ENCODE peak calls at places on chromosomes 11 and 22, in seven cellular contexts. One of them, this sample, is unnamed.

GRCh38 chr11:27429740-27430451 is 42.7 kb downstream of the LGR4 start:
- DNase-seq in type B pancreatic cell: no peak
- DNase-seq in AG04450: no peak
- DNase-seq in endothelial cell of umbilical vein: no peak
- DNase-seq in ovary: no peak
- DNase-seq in transverse colon: no peak
- DNase-seq in heart left ventricle: no peak
- DNase-seq in this sample: no peak

GRCh38 chr11:62806611-62807121 is 1.4 kb upstream of the NXF1 start:
- DNase-seq in type B pancreatic cell: no peak
- DNase-seq in AG04450: no peak
- DNase-seq in endothelial cell of umbilical vein: no peak
- DNase-seq in ovary: no peak
- DNase-seq in transverse colon: peak; percentile 10
- DNase-seq in heart left ventricle: peak; percentile 55
- DNase-seq in this sample: no peak

GRCh38 chr11:14617241-14618027 is 26.2 kb upstream of the PDE3B start:
- DNase-seq in type B pancreatic cell: no peak
- DNase-seq in AG04450: no peak
- DNase-seq in endothelial cell of umbilical vein: no peak
- DNase-seq in ovary: no peak
- DNase-seq in transverse colon: peak; percentile 13
- DNase-seq in heart left ventricle: no peak
- DNase-seq in this sample: no peak

GRCh38 chr22:27378994-27379393 is 422.6 kb downstream of the MN1 start:
- DNase-seq in type B pancreatic cell: no peak
- DNase-seq in AG04450: no peak
- DNase-seq in endothelial cell of umbilical vein: no peak
- DNase-seq in ovary: no peak
- DNase-seq in transverse colon: no peak
- DNase-seq in heart left ventricle: no peak
- DNase-seq in this sample: no peak

GRCh38 chr11:61254403-61255025 is 13.5 kb downstream of the PGA5 start:
- DNase-seq in type B pancreatic cell: no peak
- DNase-seq in AG04450: peak; percentile 27
- DNase-seq in endothelial cell of umbilical vein: peak; percentile 61
- DNase-seq in ovary: peak; percentile 65
- DNase-seq in transverse colon: peak; percentile 70
- DNase-seq in heart left ventricle: peak; percentile 48
- DNase-seq in this sample: peak; percentile 49

GRCh38 chr22:23431337-23432072 is 148.6 kb downstream of the IGLL1 start:
- DNase-seq in type B pancreatic cell: no peak
- DNase-seq in AG04450: no peak
- DNase-seq in endothelial cell of umbilical vein: no peak
- DNase-seq in ovary: peak; percentile 35
- DNase-seq in transverse colon: no peak
- DNase-seq in heart left ventricle: no peak
- DNase-seq in this sample: no peak

GRCh38 chr11:119363081-119363861 is 16.8 kb upstream of the MFRP start:
- DNase-seq in type B pancreatic cell: no peak
- DNase-seq in AG04450: no peak
- DNase-seq in endothelial cell of umbilical vein: no peak
- DNase-seq in ovary: peak; percentile 43
- DNase-seq in transverse colon: no peak
- DNase-seq in heart left ventricle: peak; percentile 64
- DNase-seq in this sample: no peak

GRCh38 chr11:112831041-112831440 is 130.2 kb upstream of the NCAM1 start:
- DNase-seq in type B pancreatic cell: no peak
- DNase-seq in AG04450: no peak
- DNase-seq in endothelial cell of umbilical vein: no peak
- DNase-seq in ovary: no peak
- DNase-seq in transverse colon: no peak
- DNase-seq in heart left ventricle: no peak
- DNase-seq in this sample: no peak

GRCh38 chr11:128324531-128325141 is 262.7 kb downstream of the ETS1 start:
- DNase-seq in type B pancreatic cell: no peak
- DNase-seq in AG04450: no peak
- DNase-seq in endothelial cell of umbilical vein: no peak
- DNase-seq in ovary: no peak
- DNase-seq in transverse colon: peak; percentile 43
- DNase-seq in heart left ventricle: no peak
- DNase-seq in this sample: no peak

GRCh38 chr11:20162824-20163777 is 2.8 kb upstream of the DBX1 start:
- DNase-seq in type B pancreatic cell: no peak
- DNase-seq in AG04450: no peak
- DNase-seq in endothelial cell of umbilical vein: peak; percentile 27
- DNase-seq in ovary: no peak
- DNase-seq in transverse colon: no peak
- DNase-seq in heart left ventricle: no peak
- DNase-seq in this sample: no peak

GRCh38 chr22:27093422-27093821 is 436.0 kb downstream of the MIAT start:
- DNase-seq in type B pancreatic cell: no peak
- DNase-seq in AG04450: no peak
- DNase-seq in endothelial cell of umbilical vein: no peak
- DNase-seq in ovary: no peak
- DNase-seq in transverse colon: no peak
- DNase-seq in heart left ventricle: no peak
- DNase-seq in this sample: no peak

GRCh38 chr11:1521382-1522080 is 35.0 kb upstream of the MOB2 start:
- DNase-seq in type B pancreatic cell: no peak
- DNase-seq in AG04450: no peak
- DNase-seq in endothelial cell of umbilical vein: no peak
- DNase-seq in ovary: no peak
- DNase-seq in transverse colon: peak; percentile 34
- DNase-seq in heart left ventricle: no peak
- DNase-seq in this sample: peak; percentile 79

GRCh38 chr11:99937330-99937729 is 749.8 kb upstream of the ARHGAP42 start:
- DNase-seq in type B pancreatic cell: no peak
- DNase-seq in AG04450: no peak
- DNase-seq in endothelial cell of umbilical vein: no peak
- DNase-seq in ovary: no peak
- DNase-seq in transverse colon: no peak
- DNase-seq in heart left ventricle: no peak
- DNase-seq in this sample: no peak

GRCh38 chr22:41517172-41518047 is 26.9 kb downstream of the POLR3H start:
- DNase-seq in type B pancreatic cell: peak; percentile 80
- DNase-seq in AG04450: no peak
- DNase-seq in endothelial cell of umbilical vein: peak; percentile 64
- DNase-seq in ovary: peak; percentile 84
- DNase-seq in transverse colon: peak; percentile 81
- DNase-seq in heart left ventricle: peak; percentile 70
- DNase-seq in this sample: peak; percentile 41

GRCh38 chr11:63682045-63682915 is 980 bp downstream of the RTN3 start:
- DNase-seq in type B pancreatic cell: no peak
- DNase-seq in AG04450: no peak
- DNase-seq in endothelial cell of umbilical vein: peak; percentile 59
- DNase-seq in ovary: peak; percentile 43
- DNase-seq in transverse colon: peak; percentile 48
- DNase-seq in heart left ventricle: peak; percentile 52
- DNase-seq in this sample: no peak

GRCh38 chr22:49789289-49790141 is 38.2 kb downstream of the BRD1 start:
- DNase-seq in type B pancreatic cell: peak; percentile 59
- DNase-seq in AG04450: no peak
- DNase-seq in endothelial cell of umbilical vein: no peak
- DNase-seq in ovary: peak; percentile 38
- DNase-seq in transverse colon: peak; percentile 31
- DNase-seq in heart left ventricle: peak; percentile 70
- DNase-seq in this sample: no peak

GRCh38 chr11:36471577-36471976 is 38.5 kb downstream of the TRAF6 start:
- DNase-seq in type B pancreatic cell: no peak
- DNase-seq in AG04450: no peak
- DNase-seq in endothelial cell of umbilical vein: no peak
- DNase-seq in ovary: no peak
- DNase-seq in transverse colon: no peak
- DNase-seq in heart left ventricle: no peak
- DNase-seq in this sample: no peak

GRCh38 chr11:36469881-36470802 is 39.9 kb downstream of the TRAF6 start:
- DNase-seq in type B pancreatic cell: no peak
- DNase-seq in AG04450: no peak
- DNase-seq in endothelial cell of umbilical vein: no peak
- DNase-seq in ovary: no peak
- DNase-seq in transverse colon: no peak
- DNase-seq in heart left ventricle: no peak
- DNase-seq in this sample: no peak

GRCh38 chr11:36467913-36468312 is 42.2 kb downstream of the TRAF6 start:
- DNase-seq in type B pancreatic cell: peak; percentile 36
- DNase-seq in AG04450: no peak
- DNase-seq in endothelial cell of umbilical vein: no peak
- DNase-seq in ovary: no peak
- DNase-seq in transverse colon: no peak
- DNase-seq in heart left ventricle: no peak
- DNase-seq in this sample: no peak

GRCh38 chr11:36465449-36466163 is 44.5 kb downstream of the TRAF6 start:
- DNase-seq in type B pancreatic cell: no peak
- DNase-seq in AG04450: no peak
- DNase-seq in endothelial cell of umbilical vein: no peak
- DNase-seq in ovary: no peak
- DNase-seq in transverse colon: no peak
- DNase-seq in heart left ventricle: no peak
- DNase-seq in this sample: no peak

DNA sequence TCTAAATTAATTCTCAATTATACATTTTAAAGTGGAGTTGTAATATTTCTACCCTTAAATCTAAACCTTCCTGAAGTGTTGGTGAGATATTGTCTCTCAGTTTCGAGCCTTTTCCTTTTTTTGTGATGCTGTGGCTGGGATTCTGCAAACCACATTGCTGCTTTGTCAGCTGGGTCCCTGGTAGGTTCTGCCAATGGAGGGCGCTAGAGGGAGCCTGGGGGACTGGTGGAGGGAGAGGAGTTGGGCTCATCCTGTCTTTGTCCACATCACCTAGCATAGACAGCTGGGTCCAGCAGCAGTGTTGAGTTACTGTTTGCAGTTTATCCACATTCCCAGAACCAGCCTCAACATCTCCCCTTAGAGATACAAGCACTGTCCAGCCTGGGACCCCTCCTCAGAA is 41.0 kb downstream of the TRAF6 start:
- DNase-seq in type B pancreatic cell: peak; percentile 58
- DNase-seq in AG04450: no peak
- DNase-seq in endothelial cell of umbilical vein: no peak
- DNase-seq in ovary: no peak
- DNase-seq in transverse colon: no peak
- DNase-seq in heart left ventricle: no peak
- DNase-seq in this sample: no peak
- TF ChIP-seq CTCF in type B pancreatic cell: peak; percentile 40
- TF ChIP-seq CTCF in AG04450: peak; percentile 45
- TF ChIP-seq CTCF in endothelial cell of umbilical vein: peak; percentile 14
- TF ChIP-seq CTCF in ovary: no peak
- TF ChIP-seq CTCF in transverse colon: no peak
- TF ChIP-seq CTCF in heart left ventricle: no peak
- TF ChIP-seq CTCF in this sample: no peak

GRCh38 chr22:21652547-21653545 is 10.7 kb downstream of the SDF2L1 start:
- DNase-seq in type B pancreatic cell: no peak
- DNase-seq in AG04450: no peak
- DNase-seq in endothelial cell of umbilical vein: no peak
- DNase-seq in ovary: no peak
- DNase-seq in transverse colon: no peak
- DNase-seq in heart left ventricle: no peak
- DNase-seq in this sample: no peak

GRCh38 chr22:21651521-21652009 is 9.5 kb downstream of the SDF2L1 start:
- DNase-seq in type B pancreatic cell: no peak
- DNase-seq in AG04450: no peak
- DNase-seq in endothelial cell of umbilical vein: no peak
- DNase-seq in ovary: no peak
- DNase-seq in transverse colon: no peak
- DNase-seq in heart left ventricle: no peak
- DNase-seq in this sample: no peak

GRCh38 chr22:21652010-21652546 is 10.0 kb downstream of the SDF2L1 start:
- DNase-seq in type B pancreatic cell: peak; percentile 93
- DNase-seq in AG04450: peak; percentile 56
- DNase-seq in endothelial cell of umbilical vein: peak; percentile 92
- DNase-seq in ovary: peak; percentile 85
- DNase-seq in transverse colon: peak; percentile 86
- DNase-seq in heart left ventricle: peak; percentile 93
- DNase-seq in this sample: peak; percentile 77

GRCh38 chr22:21650280-21650679 is 8.2 kb downstream of the SDF2L1 start:
- DNase-seq in type B pancreatic cell: no peak
- DNase-seq in AG04450: no peak
- DNase-seq in endothelial cell of umbilical vein: no peak
- DNase-seq in ovary: no peak
- DNase-seq in transverse colon: no peak
- DNase-seq in heart left ventricle: no peak
- DNase-seq in this sample: no peak

GRCh38 chr22:21650823-21651520 is 8.9 kb downstream of the SDF2L1 start:
- DNase-seq in type B pancreatic cell: no peak
- DNase-seq in AG04450: no peak
- DNase-seq in endothelial cell of umbilical vein: no peak
- DNase-seq in ovary: no peak
- DNase-seq in transverse colon: no peak
- DNase-seq in heart left ventricle: no peak
- DNase-seq in this sample: no peak
- TF ChIP-seq CTCF in type B pancreatic cell: no peak
- TF ChIP-seq CTCF in AG04450: no peak
- TF ChIP-seq CTCF in endothelial cell of umbilical vein: no peak
- TF ChIP-seq CTCF in ovary: no peak
- TF ChIP-seq CTCF in transverse colon: no peak
- TF ChIP-seq CTCF in heart left ventricle: no peak
- TF ChIP-seq CTCF in this sample: no peak

GRCh38 chr11:4991066-4991465 is 3.6 kb upstream of the OR51L1 start:
- DNase-seq in type B pancreatic cell: no peak
- DNase-seq in AG04450: no peak
- DNase-seq in endothelial cell of umbilical vein: no peak
- DNase-seq in ovary: no peak
- DNase-seq in transverse colon: no peak
- DNase-seq in heart left ventricle: no peak
- DNase-seq in this sample: no peak

DNA sequence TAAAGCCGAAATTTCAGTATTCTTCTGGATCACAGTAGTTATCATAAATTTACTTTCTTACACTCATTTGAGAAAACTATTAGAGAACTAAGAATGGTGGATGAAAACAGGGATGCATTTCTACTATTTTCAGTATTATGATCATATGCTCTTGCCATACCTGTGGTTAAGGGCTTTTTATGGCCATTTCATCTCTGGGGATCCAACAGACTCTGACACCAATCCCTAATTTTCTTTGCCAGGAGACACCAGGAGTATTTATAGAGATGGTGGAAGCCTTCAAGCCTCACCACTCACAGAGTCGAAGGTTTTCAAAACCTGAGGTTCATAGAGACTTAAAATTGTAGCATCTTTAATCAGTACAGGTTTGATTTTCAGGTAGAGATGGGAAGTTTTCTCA is at the start of gene OR51L1:
- DNase-seq in type B pancreatic cell: no peak
- DNase-seq in AG04450: no peak
- DNase-seq in endothelial cell of umbilical vein: no peak
- DNase-seq in ovary: no peak
- DNase-seq in transverse colon: no peak
- DNase-seq in heart left ventricle: no peak
- DNase-seq in this sample: no peak
- TF ChIP-seq CTCF in type B pancreatic cell: no peak
- TF ChIP-seq CTCF in AG04450: no peak
- TF ChIP-seq CTCF in endothelial cell of umbilical vein: no peak
- TF ChIP-seq CTCF in ovary: no peak
- TF ChIP-seq CTCF in transverse colon: no peak
- TF ChIP-seq CTCF in heart left ventricle: no peak
- TF ChIP-seq CTCF in this sample: no peak

DNA sequence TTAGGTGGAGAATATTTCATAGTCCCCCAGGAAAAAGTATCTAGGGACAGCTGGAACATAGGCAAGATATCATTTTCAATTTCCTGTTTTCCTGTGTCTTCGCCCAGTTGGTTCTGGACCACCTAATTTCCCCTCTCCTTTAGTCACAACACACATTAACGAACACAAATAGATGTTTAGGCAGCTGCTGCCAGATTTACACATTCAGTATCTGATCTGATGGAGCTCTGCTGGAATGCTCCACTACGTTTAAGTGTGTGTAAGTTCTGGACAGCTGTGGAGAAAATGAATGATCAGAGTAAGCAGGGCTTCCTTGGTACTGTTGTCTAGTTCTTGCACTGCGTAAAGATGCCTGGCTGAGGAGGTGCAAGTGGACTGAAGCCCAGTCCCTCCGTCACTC is 36.1 kb upstream of the CLPB start:
- DNase-seq in type B pancreatic cell: no peak
- DNase-seq in AG04450: no peak
- DNase-seq in endothelial cell of umbilical vein: no peak
- DNase-seq in ovary: no peak
- DNase-seq in transverse colon: no peak
- DNase-seq in heart left ventricle: no peak
- DNase-seq in this sample: no peak
- TF ChIP-seq CTCF in type B pancreatic cell: no peak
- TF ChIP-seq CTCF in AG04450: no peak
- TF ChIP-seq CTCF in endothelial cell of umbilical vein: no peak
- TF ChIP-seq CTCF in ovary: no peak
- TF ChIP-seq CTCF in transverse colon: no peak
- TF ChIP-seq CTCF in heart left ventricle: no peak
- TF ChIP-seq CTCF in this sample: no peak